ENCODE peak calls at places on chromosomes 12 and 14, in eight cellular contexts. S is NCI-H1436 treated with DMSO at 0.1 percent for 48 hours; J is effector memory CD4-positive, alpha-beta T cell; Z is stimulated activated CD8-positive, alpha-beta memory T cell treated with anti-CD3 and anti-CD28 coated beads, Interleukin-7, amount 100 ng/mL, for 1 hour; V is T1000; T is stimulated activated effector memory CD8-positive, alpha-beta T cell treated with anti-CD3 and anti-CD28 coated beads, Interleukin-12 subunit alpha, Interleukin-12 subunit beta, amount 100 ng/mL, for 72 hours; F is ELF-1; I is NCI-H146. Q is an unnamed sample.

GRCh38 chr12:19203013-19203412 is 73.5 kb downstream of the PLEKHA5 start:
- DNase-seq in F (no peak), V (no peak), I (no peak), J (no peak), T (no peak), Z (no peak), S (no peak), Q (no peak)

GRCh38 chr12:53123578-53124351 is 20.5 kb downstream of the SOAT2 start:
- DNase-seq in J (no peak), F (no peak), I (no peak), V (peak), T (no peak), Z (no peak), S (no peak), Q (no peak)

GRCh38 chr12:57726884-57727757 is 11.4 kb downstream of the AGAP2 start:
- DNase-seq in I (no peak), T (no peak), V (no peak), S (no peak), Z (no peak), J (no peak), F (peak), Q (no peak)

GRCh38 chr14:93059917-93060545 is 55.7 kb downstream of the ITPK1 start:
- DNase-seq in T (no peak), F (no peak), J (no peak), V (no peak), I (no peak), S (no peak), Z (no peak), Q (no peak)

GRCh38 chr14:61280092-61280525 is 1.0 kb downstream of the TMEM30B start:
- DNase-seq in V (no peak), Z (no peak), J (peak), S (no peak), I (peak), F (no peak), T (no peak), Q (no peak)

GRCh38 chr14:74239848-74240793 is 872 bp downstream of the VSX2 start:
- DNase-seq in Z (no peak), V (no peak), J (no peak), S (no peak), F (peak), T (no peak), I (no peak), Q (no peak)

GRCh38 chr14:85583311-85583710 is 53.4 kb downstream of the FLRT2 start:
- DNase-seq in Z (no peak), S (no peak), I (no peak), J (no peak), T (no peak), V (no peak), F (no peak), Q (no peak)

GRCh38 chr12:25970082-25970481 is 11.6 kb downstream of the RASSF8 start:
- DNase-seq in J (no peak), Z (no peak), F (no peak), T (no peak), V (no peak), I (no peak), S (no peak), Q (no peak)

GRCh38 chr14:35355981-35356839 is 48.3 kb downstream of the NFKBIA start:
- DNase-seq in S (no peak), V (no peak), J (no peak), F (no peak), T (no peak), Z (no peak), I (peak), Q (no peak)

GRCh38 chr14:101123639-101124525 is 220.4 kb upstream of the RTL1 start:
- DNase-seq in J (no peak), F (no peak), S (no peak), Z (no peak), T (no peak), I (no peak), V (no peak), Q (no peak)

GRCh38 chr12:26195250-26195640 is at the start of gene SSPN:
- DNase-seq in T (no peak), Z (no peak), V (no peak), I (peak), J (no peak), F (peak), S (no peak), Q (peak)

GRCh38 chr14:92897922-92898599 is 24.9 kb upstream of the CHGA start:
- DNase-seq in S (no peak), F (no peak), Z (no peak), T (no peak), V (no peak), I (no peak), J (no peak), Q (no peak)

GRCh38 chr14:30607156-30607780 is 14.9 kb upstream of the SCFD1 start:
- DNase-seq in S (no peak), Z (no peak), V (no peak), I (no peak), F (no peak), T (no peak), J (no peak), Q (no peak)

GRCh38 chr14:101065246-101065645 is 161.7 kb upstream of the RTL1 start:
- DNase-seq in Z (no peak), S (no peak), F (no peak), V (no peak), I (no peak), J (no peak), T (no peak), Q (no peak)

GRCh38 chr14:87998414-87998813 is 5.4 kb upstream of the GALC start:
- DNase-seq in S (no peak), J (no peak), Z (no peak), T (no peak), V (no peak), I (no peak), F (no peak), Q (no peak)

GRCh38 chr12:109439181-109439580 is 37.9 kb downstream of the KCTD10 start:
- DNase-seq in V (no peak), Z (no peak), I (no peak), J (no peak), S (no peak), T (no peak), F (no peak), Q (no peak)

GRCh38 chr14:105411017-105411941 is 8.3 kb upstream of the MTA1 start:
- DNase-seq in J (no peak), T (no peak), Z (no peak), S (no peak), F (peak), V (peak), I (peak), Q (peak)

GRCh38 chr12:6218526-6218925 is 18.3 kb downstream of the CD9 start:
- DNase-seq in J (no peak), I (no peak), F (no peak), Z (no peak), S (no peak), T (no peak), V (no peak), Q (no peak)

GRCh38 chr12:71746983-71747611 is 7.6 kb upstream of the RAB21 start:
- DNase-seq in F (peak), T (peak), V (no peak), Z (peak), I (peak), J (peak), S (no peak), Q (peak)

GRCh38 chr12:26126340-26127284 is 1.8 kb upstream of the BHLHE41 start:
- DNase-seq in T (peak), Z (no peak), F (peak), I (peak), V (peak), J (no peak), S (no peak), Q (peak)

GRCh38 chr12:105245291-105245690 is 9.3 kb upstream of the APPL2 start:
- DNase-seq in F (no peak), Z (no peak), S (no peak), I (no peak), J (no peak), V (no peak), T (no peak), Q (no peak)

GRCh38 chr12:98238513-98238912 is 276.9 kb upstream of the TMPO start:
- DNase-seq in V (peak), S (no peak), T (no peak), F (no peak), I (no peak), Z (no peak), J (no peak), Q (no peak)

GRCh38 chr14:52949711-52950409 is 990 bp downstream of the FERMT2 start:
- DNase-seq in S (no peak), T (no peak), J (no peak), F (no peak), V (peak), I (no peak), Z (no peak), Q (no peak)

GRCh38 chr14:92527724-92528123 is 14.1 kb downstream of the RIN3 start:
- DNase-seq in V (no peak), J (no peak), Z (no peak), T (no peak), S (no peak), I (no peak), F (no peak), Q (no peak)

GRCh38 chr14:92988786-92989755 is 66.1 kb downstream of the CHGA start:
- DNase-seq in Z (no peak), T (no peak), S (no peak), J (no peak), I (no peak), V (no peak), F (no peak), Q (no peak)

GRCh38 chr12:66304296-66304915 is 2.1 kb downstream of the HELB start:
- DNase-seq in Z (no peak), T (no peak), I (no peak), V (no peak), F (no peak), S (no peak), J (no peak), Q (no peak)

GRCh38 chr12:3128498-3129293 is 51.5 kb downstream of the TSPAN9 start:
- DNase-seq in I (no peak), T (no peak), S (no peak), J (no peak), Z (no peak), V (no peak), F (no peak), Q (no peak)

GRCh38 chr12:63753743-63754142 is 26.0 kb upstream of the RXYLT1 start:
- DNase-seq in I (no peak), S (no peak), T (no peak), V (no peak), J (no peak), Z (no peak), F (no peak), Q (no peak)

GRCh38 chr14:99579903-99580570 is 24.0 kb downstream of the CCDC85C start:
- DNase-seq in Z (no peak), F (peak), T (no peak), V (no peak), S (no peak), J (no peak), I (no peak), Q (no peak)

GRCh38 chr12:16509411-16509810 is 96.6 kb downstream of the LMO3 start:
- DNase-seq in T (no peak), J (no peak), I (no peak), Z (no peak), V (no peak), F (no peak), S (no peak), Q (no peak)

GRCh38 chr12:58896278-58896677 is 24.0 kb downstream of the LRIG3 start:
- DNase-seq in F (no peak), I (peak), S (no peak), J (no peak), Z (no peak), V (no peak), T (no peak), Q (peak)

GRCh38 chr14:87059060-87059827 is 933.7 kb downstream of the GALC start:
- DNase-seq in Z (no peak), V (no peak), T (no peak), J (no peak), S (no peak), I (no peak), F (no peak), Q (no peak)

GRCh38 chr12:13234045-13234641 is 37.6 kb downstream of the EMP1 start:
- DNase-seq in S (no peak), F (no peak), V (peak), Z (no peak), T (no peak), J (no peak), I (no peak), Q (peak)

GRCh38 chr14:101709533-101709881 is 52.0 kb upstream of the PPP2R5C start:
- DNase-seq in T (no peak), I (no peak), V (no peak), Z (no peak), S (no peak), F (no peak), J (no peak), Q (no peak)

Q was measured in NCI-H345.